ENCODE peak calls at places on chromosomes 12 and 14, in six cellular contexts. N, Y, C, J, F and D are unnamed samples.
A peak's percentile ranks its signal among the peaks of the same experiment; 100 is the strongest.

GRCh38 chr12:124863409-124864325 is at the start of gene SCARB1:
- DNase-seq in F (peak; percentile 69), C (peak; percentile 85), N (peak; percentile 71), Y (peak; percentile 64), J (peak; percentile 87), D (peak; percentile 39)

GRCh38 chr14:58639842-58640484 is 2.2 kb downstream of the DACT1 start:
- DNase-seq in F (peak; percentile 96), Y (peak; percentile 87), J (peak; percentile 92), N (peak; percentile 83), C (no peak), D (peak; percentile 72)

GRCh38 chr12:118061876-118062791 is 1.2 kb upstream of the WSB2 start:
- DNase-seq in C (peak; percentile 26), Y (peak; percentile 70), F (peak; percentile 67), N (no peak), J (peak; percentile 56), D (no peak)

GRCh38 chr12:92827836-92828431 is 101.2 kb downstream of the EEA1 start:
- DNase-seq in C (no peak), F (peak; percentile 40), J (peak; percentile 70), Y (peak; percentile 34), N (peak; percentile 33), D (peak; percentile 10)

GRCh38 chr12:570949-571794 is 92.1 kb downstream of the NINJ2 start:
- DNase-seq in C (no peak), J (peak; percentile 92), N (peak; percentile 88), Y (peak; percentile 77), F (peak; percentile 89), D (peak; percentile 79)

GRCh38 chr12:1500095-1500801 is 94.1 kb downstream of the FBXL14 start:
- DNase-seq in N (peak; percentile 62), F (peak; percentile 89), Y (peak; percentile 67), C (no peak), J (peak; percentile 64), D (peak; percentile 27)

GRCh38 chr14:94392510-94392935 is 4.1 kb upstream of the SERPINA1 start:
- DNase-seq in N (no peak), J (peak; percentile 89), Y (peak; percentile 82), C (peak; percentile 19), F (peak; percentile 84), D (no peak)

GRCh38 chr12:12718853-12719252 is 1.7 kb downstream of the CDKN1B start:
- DNase-seq in Y (peak; percentile 45), J (no peak), C (no peak), F (no peak), N (no peak), D (peak; percentile 85)

GRCh38 chr12:10366875-10367274 is 23.0 kb downstream of the KLRK1 start:
- DNase-seq in J (peak; percentile 66), C (no peak), N (peak; percentile 28), F (peak; percentile 63), Y (no peak), D (no peak)

GRCh38 chr12:132452596-132453350 is 37.2 kb upstream of the FBRSL1 start:
- DNase-seq in Y (no peak), F (no peak), J (no peak), N (no peak), C (no peak), D (no peak)

GRCh38 chr12:68119724-68120211 is 39.8 kb downstream of the IFNG start:
- DNase-seq in Y (peak; percentile 6), J (no peak), N (no peak), C (peak; percentile 26), F (no peak), D (no peak)

GRCh38 chr12:79689041-79689476 is 1.7 kb downstream of the PAWR start:
- DNase-seq in Y (no peak), N (no peak), J (no peak), F (no peak), C (no peak), D (no peak)

GRCh38 chr12:67681941-67682340 is 33.4 kb downstream of the DYRK2 start:
- DNase-seq in N (no peak), C (no peak), Y (no peak), J (no peak), F (no peak), D (no peak)

GRCh38 chr12:50061172-50061571 is 3.8 kb downstream of the ASIC1 start:
- DNase-seq in N (no peak), Y (no peak), J (peak; percentile 70), C (no peak), F (no peak), D (no peak)
- TF ChIP-seq CTCF in N (no peak), Y (no peak), J (no peak), C (no peak), F (no peak), D (no peak)

GRCh38 chr12:30824311-30824710 is 69.6 kb upstream of the CAPRIN2 start:
- DNase-seq in Y (no peak), C (no peak), N (no peak), J (no peak), F (no peak), D (no peak)

GRCh38 chr12:30825341-30825740 is 70.6 kb upstream of the CAPRIN2 start:
- DNase-seq in C (no peak), J (no peak), F (no peak), N (no peak), Y (no peak), D (no peak)

GRCh38 chr12:30822385-30823139 is 67.8 kb upstream of the CAPRIN2 start:
- DNase-seq in N (peak; percentile 26), F (peak; percentile 27), Y (peak; percentile 61), J (peak; percentile 56), C (peak; percentile 40), D (no peak)

GRCh38 chr12:30823764-30824163 is 69.0 kb upstream of the CAPRIN2 start:
- DNase-seq in N (no peak), F (no peak), J (no peak), C (no peak), Y (no peak), D (no peak)

GRCh38 chr12:30823140-30823669 is 68.5 kb upstream of the CAPRIN2 start:
- DNase-seq in N (no peak), Y (peak; percentile 14), J (peak; percentile 9), F (no peak), C (peak; percentile 31), D (no peak)
- TF ChIP-seq CTCF in N (peak; percentile 21), Y (no peak), J (peak; percentile 34), F (no peak), C (peak; percentile 26), D (peak; percentile 17)

DNA sequence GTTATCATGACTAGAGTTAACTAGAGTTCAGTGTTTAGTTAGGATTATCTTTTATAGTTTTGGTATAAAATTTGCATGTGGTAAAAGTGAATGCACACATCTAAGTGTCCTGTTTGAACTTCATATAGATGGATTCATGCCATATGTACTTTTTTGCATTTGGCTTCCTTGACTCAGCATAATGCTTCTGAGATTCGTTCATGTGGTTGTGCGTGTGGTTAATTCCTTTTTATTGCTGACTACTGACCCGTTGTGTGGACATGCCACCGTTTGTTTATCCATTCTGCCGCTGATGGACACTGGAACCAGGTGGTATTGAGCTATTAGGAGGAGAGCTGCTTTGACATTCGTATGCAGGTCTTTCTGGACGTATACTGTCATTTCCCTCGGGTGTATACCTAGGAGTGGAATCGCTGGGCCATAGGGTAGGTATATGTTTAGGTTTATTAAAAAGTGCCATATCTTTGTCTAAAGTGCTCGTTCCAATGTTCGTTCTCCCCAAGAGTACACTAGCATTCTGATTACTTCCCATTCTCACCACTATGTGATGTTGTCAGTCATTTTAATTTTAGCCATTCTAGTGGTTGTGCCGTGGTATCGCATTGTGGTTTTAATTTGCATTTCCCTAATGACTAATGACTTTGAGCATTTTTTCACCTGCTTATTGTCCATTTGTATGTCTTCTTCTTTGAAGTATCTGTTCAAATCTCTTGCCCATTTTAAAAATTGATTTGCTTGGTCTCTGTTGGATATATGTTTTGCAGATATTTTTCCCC is 37.7 kb downstream of the RIN3 start:
- DNase-seq in F (no peak), C (no peak), J (no peak), N (no peak), Y (no peak), D (no peak)
- TF ChIP-seq CTCF in F (no peak), C (peak; percentile 53), J (no peak), N (no peak), Y (no peak), D (no peak)

GRCh38 chr12:75728826-75729225 is 217.4 kb upstream of the KRR1 start:
- DNase-seq in C (no peak), N (no peak), Y (no peak), J (no peak), F (no peak), D (no peak)

GRCh38 chr12:75724913-75725312 is 213.5 kb upstream of the KRR1 start:
- DNase-seq in N (peak; percentile 93), J (peak; percentile 81), C (no peak), Y (peak; percentile 87), F (peak; percentile 91), D (peak; percentile 83)

GRCh38 chr12:75725505-75726120 is 214.2 kb upstream of the KRR1 start:
- DNase-seq in J (no peak), N (peak; percentile 77), C (no peak), F (peak; percentile 53), Y (peak; percentile 77), D (no peak)

GRCh38 chr12:75722714-75723200 is 211.3 kb upstream of the KRR1 start:
- DNase-seq in J (peak; percentile 93), C (no peak), F (peak; percentile 94), N (peak; percentile 91), Y (peak; percentile 95), D (peak; percentile 70)

DNA sequence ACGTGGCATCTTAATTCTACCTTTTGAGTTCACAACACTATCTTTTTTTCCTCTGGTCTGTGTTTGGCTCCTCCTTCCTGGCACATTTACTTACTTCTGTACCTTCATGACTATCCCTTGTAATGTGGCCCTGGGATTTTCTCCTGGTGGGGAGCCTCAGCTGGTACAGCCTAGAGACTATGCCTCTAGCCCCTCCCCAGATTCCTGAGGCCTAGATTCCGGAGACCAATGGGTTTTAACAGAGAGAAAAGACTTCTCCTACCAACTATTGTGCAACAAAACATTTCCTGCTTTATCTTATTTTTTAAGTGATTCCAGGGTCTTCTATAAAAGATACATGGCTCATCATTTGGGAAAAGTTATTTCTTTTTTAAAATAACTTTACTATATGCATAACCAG is 216.2 kb upstream of the KRR1 start:
- DNase-seq in N (no peak), C (no peak), F (no peak), Y (no peak), J (no peak), D (no peak)
- TF ChIP-seq CTCF in N (no peak), C (no peak), F (no peak), Y (no peak), J (no peak), D (no peak)

GRCh38 chr14:35534884-35535793 is 1.2 kb downstream of the INSM2 start:
- DNase-seq in N (peak; percentile 53), F (peak; percentile 49), C (no peak), J (peak; percentile 69), Y (peak; percentile 61), D (peak; percentile 12)

GRCh38 chr14:35535794-35536112 is 1.8 kb downstream of the INSM2 start:
- DNase-seq in F (no peak), J (no peak), C (no peak), Y (no peak), N (no peak), D (no peak)

GRCh38 chr14:35533357-35534129 is 421 bp upstream of the INSM2 start:
- DNase-seq in F (peak; percentile 20), C (peak; percentile 43), Y (peak; percentile 45), J (peak; percentile 49), N (peak; percentile 40), D (no peak)

GRCh38 chr14:35532783-35533356 is 1.1 kb upstream of the INSM2 start:
- DNase-seq in J (peak; percentile 3), Y (no peak), N (no peak), F (no peak), C (no peak), D (no peak)

GRCh38 chr14:35534130-35534883 is at the start of gene INSM2:
- DNase-seq in C (no peak), J (peak; percentile 10), F (no peak), Y (no peak), N (no peak), D (no peak)
- TF ChIP-seq CTCF in C (no peak), J (no peak), F (no peak), Y (peak; percentile 10), N (no peak), D (no peak)